ENCODE peak calls at places on chromosomes 6 and 20, in seven cellular contexts. One of them, this sample, is unnamed. For H3K4me1, the result is how much of the 10 kb centered on the place peaks cover.

GRCh38 chr6:136962661-136963060 is 40.6 kb downstream of the SLC35D3 start:
- DNase-seq in tibial nerve: no peak
- DNase-seq in transverse colon: peak
- DNase-seq in breast epithelium: no peak
- DNase-seq in thyroid gland: peak
- DNase-seq in prostate gland: no peak
- DNase-seq in gastrocnemius medialis: no peak
- DNase-seq in this sample: no peak

GRCh38 chr6:80468398-80468797 is 361.9 kb downstream of the BCKDHB start:
- DNase-seq in tibial nerve: no peak
- DNase-seq in transverse colon: no peak
- DNase-seq in breast epithelium: no peak
- DNase-seq in thyroid gland: no peak
- DNase-seq in prostate gland: no peak
- DNase-seq in gastrocnemius medialis: no peak
- DNase-seq in this sample: no peak

GRCh38 chr6:35300848-35301247 is 3.2 kb downstream of the DEF6 start:
- DNase-seq in tibial nerve: no peak
- DNase-seq in transverse colon: no peak
- DNase-seq in breast epithelium: no peak
- DNase-seq in thyroid gland: no peak
- DNase-seq in prostate gland: no peak
- DNase-seq in gastrocnemius medialis: no peak
- DNase-seq in this sample: no peak

GRCh38 chr6:139474145-139475108 is 100.0 kb upstream of the CITED2 start:
- DNase-seq in tibial nerve: peak
- DNase-seq in transverse colon: peak
- DNase-seq in breast epithelium: no peak
- DNase-seq in thyroid gland: peak
- DNase-seq in prostate gland: no peak
- DNase-seq in gastrocnemius medialis: no peak
- DNase-seq in this sample: no peak

GRCh38 chr6:9121551-9121950 is 686.2 kb upstream of the SLC35B3 start:
- DNase-seq in tibial nerve: no peak
- DNase-seq in transverse colon: no peak
- DNase-seq in breast epithelium: no peak
- DNase-seq in thyroid gland: no peak
- DNase-seq in prostate gland: no peak
- DNase-seq in gastrocnemius medialis: no peak
- DNase-seq in this sample: no peak

GRCh38 chr6:108665495-108666196 is 104.9 kb downstream of the FOXO3 start:
- DNase-seq in tibial nerve: no peak
- DNase-seq in transverse colon: no peak
- DNase-seq in breast epithelium: no peak
- DNase-seq in thyroid gland: no peak
- DNase-seq in prostate gland: no peak
- DNase-seq in gastrocnemius medialis: no peak
- DNase-seq in this sample: no peak

GRCh38 chr6:142968601-142969000 is 23.6 kb upstream of the HIVEP2 start:
- DNase-seq in tibial nerve: no peak
- DNase-seq in transverse colon: no peak
- DNase-seq in breast epithelium: no peak
- DNase-seq in thyroid gland: no peak
- DNase-seq in prostate gland: no peak
- DNase-seq in gastrocnemius medialis: no peak
- DNase-seq in this sample: no peak

GRCh38 chr6:148760568-148761531 is 14.0 kb downstream of the UST start:
- DNase-seq in tibial nerve: peak
- DNase-seq in transverse colon: peak
- DNase-seq in breast epithelium: no peak
- DNase-seq in thyroid gland: peak
- DNase-seq in prostate gland: peak
- DNase-seq in gastrocnemius medialis: peak
- DNase-seq in this sample: peak

GRCh38 chr6:169019727-169020491 is 233.7 kb downstream of the THBS2 start:
- DNase-seq in tibial nerve: no peak
- DNase-seq in transverse colon: no peak
- DNase-seq in breast epithelium: no peak
- DNase-seq in thyroid gland: no peak
- DNase-seq in prostate gland: no peak
- DNase-seq in gastrocnemius medialis: no peak
- DNase-seq in this sample: no peak

GRCh38 chr6:156883497-156884252 is 106.5 kb downstream of the ARID1B start:
- DNase-seq in tibial nerve: no peak
- DNase-seq in transverse colon: peak
- DNase-seq in breast epithelium: no peak
- DNase-seq in thyroid gland: peak
- DNase-seq in prostate gland: peak
- DNase-seq in gastrocnemius medialis: no peak
- DNase-seq in this sample: no peak

GRCh38 chr20:20373046-20373706 is 5.3 kb downstream of the INSM1 start:
- DNase-seq in tibial nerve: no peak
- DNase-seq in transverse colon: no peak
- DNase-seq in breast epithelium: no peak
- DNase-seq in thyroid gland: no peak
- DNase-seq in prostate gland: no peak
- DNase-seq in gastrocnemius medialis: no peak
- DNase-seq in this sample: no peak

DNA sequence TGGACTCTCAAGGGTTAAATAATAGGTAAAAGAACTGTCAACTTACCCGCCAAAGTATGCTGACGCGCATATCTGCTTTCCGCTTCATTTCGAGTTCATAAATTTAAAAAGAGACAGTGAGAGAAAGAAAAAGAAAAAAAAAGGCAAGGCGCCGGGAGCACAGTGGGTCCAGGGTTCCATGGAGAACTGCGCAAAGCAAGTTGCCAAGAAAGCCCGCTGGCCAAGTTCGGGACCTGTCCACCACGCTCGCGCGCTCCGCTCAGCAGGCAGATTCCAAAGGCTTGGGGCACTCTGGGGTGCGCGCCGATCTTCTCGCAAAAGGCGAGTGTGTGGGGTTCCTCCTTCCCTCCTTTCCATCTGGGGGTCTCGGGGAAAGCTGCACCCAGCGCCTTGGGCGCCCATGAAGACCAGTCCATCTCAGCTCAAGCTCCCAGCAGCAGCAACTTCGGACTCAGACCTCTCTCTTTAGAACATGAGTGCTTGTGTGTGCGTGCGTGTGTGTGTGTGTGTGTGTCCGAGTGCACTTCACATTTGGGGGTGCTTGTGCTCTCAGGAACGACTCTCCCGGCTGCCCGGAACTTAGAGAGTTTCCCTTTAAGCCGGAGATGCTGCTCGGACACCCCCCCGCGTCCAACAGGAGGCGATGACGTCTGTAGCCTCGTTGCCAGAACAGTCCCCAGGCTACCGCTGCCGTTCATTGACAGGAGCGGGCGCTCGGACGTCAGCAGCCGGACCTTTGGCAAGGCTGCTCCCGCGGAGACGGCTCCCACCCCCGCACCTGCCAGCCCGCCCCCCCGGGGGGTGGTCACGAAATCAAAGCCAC is 180.0 kb downstream of the TBXT start:
- DNase-seq in tibial nerve: peak
- DNase-seq in transverse colon: peak
- DNase-seq in breast epithelium: no peak
- DNase-seq in thyroid gland: peak
- DNase-seq in prostate gland: no peak
- DNase-seq in gastrocnemius medialis: peak
- DNase-seq in this sample: peak
- TF ChIP-seq POLR2A in tibial nerve: no peak
- TF ChIP-seq POLR2A in transverse colon: no peak
- TF ChIP-seq POLR2A in breast epithelium: no peak
- TF ChIP-seq POLR2A in thyroid gland: no peak
- TF ChIP-seq POLR2A in prostate gland: no peak
- TF ChIP-seq POLR2A in gastrocnemius medialis: no peak
- TF ChIP-seq POLR2A in this sample: no peak

GRCh38 chr6:144678844-144679243 is 393.7 kb downstream of the UTRN start:
- DNase-seq in tibial nerve: no peak
- DNase-seq in transverse colon: no peak
- DNase-seq in breast epithelium: no peak
- DNase-seq in thyroid gland: no peak
- DNase-seq in prostate gland: no peak
- DNase-seq in gastrocnemius medialis: no peak
- DNase-seq in this sample: no peak

GRCh38 chr6:144681334-144681733 is 396.2 kb downstream of the UTRN start:
- DNase-seq in tibial nerve: no peak
- DNase-seq in transverse colon: no peak
- DNase-seq in breast epithelium: no peak
- DNase-seq in thyroid gland: peak
- DNase-seq in prostate gland: no peak
- DNase-seq in gastrocnemius medialis: no peak
- DNase-seq in this sample: no peak

GRCh38 chr6:144688713-144689112 is 403.6 kb downstream of the UTRN start:
- DNase-seq in tibial nerve: no peak
- DNase-seq in transverse colon: no peak
- DNase-seq in breast epithelium: no peak
- DNase-seq in thyroid gland: no peak
- DNase-seq in prostate gland: no peak
- DNase-seq in gastrocnemius medialis: no peak
- DNase-seq in this sample: no peak

DNA sequence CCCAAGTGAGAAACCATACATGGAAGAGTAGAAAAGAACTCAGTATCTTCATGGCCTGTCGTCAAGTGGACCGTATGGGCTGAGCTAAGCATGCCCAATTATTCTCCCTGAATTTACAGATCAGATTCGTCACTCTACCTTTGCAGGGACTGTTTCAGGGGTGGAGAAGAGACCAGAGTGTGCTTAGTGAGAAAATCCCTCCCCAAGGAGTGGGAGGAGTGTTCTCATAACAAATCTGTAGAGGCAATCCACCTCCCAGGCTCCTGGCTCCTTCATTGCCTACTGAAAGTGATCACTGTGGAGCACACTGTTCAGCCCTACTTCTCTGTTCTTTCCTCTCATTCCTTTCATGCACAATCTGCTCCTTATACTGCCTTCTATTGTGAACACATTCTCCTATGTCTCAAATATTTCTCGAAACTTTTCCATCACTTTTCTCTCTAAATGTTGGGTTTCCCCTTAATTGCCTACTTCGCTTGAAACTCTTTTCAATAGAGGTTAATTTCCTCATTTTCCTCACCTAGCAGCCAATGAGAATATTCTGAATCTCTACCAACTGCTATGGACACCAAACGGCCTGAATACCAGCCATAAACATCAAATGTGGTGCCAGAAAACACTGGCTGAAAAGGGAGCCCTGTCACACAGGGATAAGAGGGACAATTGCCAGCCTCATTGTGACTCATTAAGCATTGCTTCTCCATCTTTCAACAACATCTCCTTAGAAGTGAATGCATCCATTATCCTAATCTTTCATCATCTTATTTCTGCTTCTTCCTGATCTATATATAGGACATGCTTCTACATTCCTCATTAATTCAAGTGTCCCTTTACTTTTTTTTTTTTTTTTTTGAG is 398.3 kb downstream of the UTRN start:
- DNase-seq in tibial nerve: no peak
- DNase-seq in transverse colon: no peak
- DNase-seq in breast epithelium: no peak
- DNase-seq in thyroid gland: no peak
- DNase-seq in prostate gland: no peak
- DNase-seq in gastrocnemius medialis: no peak
- DNase-seq in this sample: no peak
- H3K4me1 ChIP-seq in tibial nerve: under half
- H3K4me1 ChIP-seq in transverse colon: under half
- H3K4me1 ChIP-seq in breast epithelium: under half
- H3K4me1 ChIP-seq in thyroid gland: under half
- H3K4me1 ChIP-seq in prostate gland: under half
- H3K4me1 ChIP-seq in gastrocnemius medialis: under half
- H3K4me1 ChIP-seq in this sample: under half

DNA sequence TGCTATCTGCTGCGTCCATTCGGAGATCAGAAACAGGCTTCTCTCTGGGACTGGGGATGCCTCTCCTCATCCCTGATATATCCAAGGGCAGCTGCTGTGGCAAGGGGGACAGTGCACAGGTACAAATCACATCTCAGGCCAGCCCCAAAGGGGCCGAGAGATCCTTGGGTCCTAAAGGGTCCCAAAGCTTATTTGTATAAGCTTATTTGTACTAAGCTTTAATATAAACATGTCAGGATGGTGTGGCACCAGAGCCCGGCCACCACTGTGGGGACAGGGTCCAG is 45.3 kb downstream of the FGD2 start:
- DNase-seq in tibial nerve: no peak
- DNase-seq in transverse colon: no peak
- DNase-seq in breast epithelium: no peak
- DNase-seq in thyroid gland: no peak
- DNase-seq in prostate gland: no peak
- DNase-seq in gastrocnemius medialis: no peak
- DNase-seq in this sample: no peak
- TF ChIP-seq POLR2A in tibial nerve: no peak
- TF ChIP-seq POLR2A in transverse colon: no peak
- TF ChIP-seq POLR2A in breast epithelium: no peak
- TF ChIP-seq POLR2A in thyroid gland: no peak
- TF ChIP-seq POLR2A in prostate gland: no peak
- TF ChIP-seq POLR2A in gastrocnemius medialis: no peak
- TF ChIP-seq POLR2A in this sample: no peak

GRCh38 chr6:56686429-56686828 is 43.7 kb upstream of the DST start:
- DNase-seq in tibial nerve: no peak
- DNase-seq in transverse colon: no peak
- DNase-seq in breast epithelium: no peak
- DNase-seq in thyroid gland: no peak
- DNase-seq in prostate gland: no peak
- DNase-seq in gastrocnemius medialis: no peak
- DNase-seq in this sample: no peak

GRCh38 chr6:56684342-56685101 is 41.8 kb upstream of the DST start:
- DNase-seq in tibial nerve: no peak
- DNase-seq in transverse colon: no peak
- DNase-seq in breast epithelium: no peak
- DNase-seq in thyroid gland: no peak
- DNase-seq in prostate gland: no peak
- DNase-seq in gastrocnemius medialis: no peak
- DNase-seq in this sample: no peak

GRCh38 chr6:56683882-56684281 is 41.2 kb upstream of the DST start:
- DNase-seq in tibial nerve: no peak
- DNase-seq in transverse colon: peak
- DNase-seq in breast epithelium: no peak
- DNase-seq in thyroid gland: no peak
- DNase-seq in prostate gland: peak
- DNase-seq in gastrocnemius medialis: peak
- DNase-seq in this sample: no peak

GRCh38 chr6:56685994-56686393 is 43.3 kb upstream of the DST start:
- DNase-seq in tibial nerve: no peak
- DNase-seq in transverse colon: no peak
- DNase-seq in breast epithelium: no peak
- DNase-seq in thyroid gland: no peak
- DNase-seq in prostate gland: no peak
- DNase-seq in gastrocnemius medialis: no peak
- DNase-seq in this sample: no peak

DNA sequence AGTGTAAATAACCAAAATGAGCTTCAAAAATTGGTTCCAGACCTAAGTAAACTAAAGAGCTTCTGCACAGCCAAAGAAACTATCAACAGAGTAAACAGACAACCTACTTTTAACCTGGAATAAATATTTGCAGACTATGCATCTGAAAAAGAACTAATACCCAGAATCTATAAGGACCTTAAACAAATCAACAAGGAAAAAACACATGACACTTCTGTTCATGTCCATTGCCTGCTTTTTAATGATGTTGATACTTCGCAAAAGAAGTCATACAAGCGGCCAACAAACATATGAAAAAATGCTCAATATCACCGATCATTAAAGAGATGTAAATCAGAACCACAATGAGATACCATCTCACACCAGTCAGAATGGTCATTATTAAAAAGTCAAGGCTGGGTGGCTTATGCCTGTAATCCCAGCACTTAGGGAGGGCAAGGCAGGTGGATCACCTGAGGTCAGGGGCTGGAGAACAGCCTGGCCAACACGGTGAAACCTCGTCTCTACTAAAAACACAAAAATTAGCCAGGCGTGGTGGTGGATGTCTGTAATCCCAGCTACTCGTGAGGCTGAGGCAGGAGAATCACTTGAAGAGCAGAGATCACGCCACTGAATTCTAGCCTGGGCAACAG is 42.5 kb upstream of the DST start:
- DNase-seq in tibial nerve: no peak
- DNase-seq in transverse colon: no peak
- DNase-seq in breast epithelium: no peak
- DNase-seq in thyroid gland: peak
- DNase-seq in prostate gland: no peak
- DNase-seq in gastrocnemius medialis: no peak
- DNase-seq in this sample: no peak
- H3K4me1 ChIP-seq in tibial nerve: under half
- H3K4me1 ChIP-seq in transverse colon: half or more
- H3K4me1 ChIP-seq in breast epithelium: under half
- H3K4me1 ChIP-seq in thyroid gland: under half
- H3K4me1 ChIP-seq in prostate gland: under half
- H3K4me1 ChIP-seq in gastrocnemius medialis: half or more
- H3K4me1 ChIP-seq in this sample: under half

This sample was measured in uterus.